ENCODE peak calls at places on chromosome 12, in seven cellular contexts. U is ascending aorta; Q is left ventricle myocardium inferior; G is IMR-90; S is CD4-positive, alpha-beta memory T cell; B is esophagus squamous epithelium; T is OCI-LY7. P is an unnamed sample. For H3K36me3, the result is how much of the 10 kb centered on the place peaks cover.

GRCh38 chr12:104632724-104633181 is 176.0 kb downstream of the CHST11 start:
- DNase-seq in U (no peak), Q (no peak), G (peak), S (no peak), B (no peak), T (no peak), P (no peak)

GRCh38 chr12:11731455-11731854 is 82.0 kb downstream of the ETV6 start:
- DNase-seq in U (no peak), Q (no peak), G (peak), S (no peak), B (no peak), T (no peak), P (no peak)

GRCh38 chr12:57496822-57497221 is 9.0 kb downstream of the MARS1 start:
- DNase-seq in U (no peak), Q (no peak), G (no peak), S (no peak), B (no peak), T (no peak), P (no peak)

GRCh38 chr12:104010800-104011199 is 39.2 kb downstream of the GLT8D2 start:
- DNase-seq in U (no peak), Q (no peak), G (no peak), S (no peak), B (no peak), T (no peak), P (no peak)

GRCh38 chr12:55727643-55728184 is 1.1 kb downstream of the CD63 start:
- DNase-seq in U (no peak), Q (peak), G (peak), S (no peak), B (no peak), T (no peak), P (no peak)

GRCh38 chr12:6384499-6385436 is 806 bp downstream of the LTBR start:
- DNase-seq in U (no peak), Q (no peak), G (no peak), S (no peak), B (no peak), T (no peak), P (no peak)

GRCh38 chr12:130826151-130826801 is 12.8 kb downstream of the STX2 start:
- DNase-seq in U (no peak), Q (no peak), G (peak), S (peak), B (no peak), T (peak), P (no peak)

GRCh38 chr12:79573820-79574219 is 116.9 kb downstream of the PAWR start:
- DNase-seq in U (no peak), Q (no peak), G (no peak), S (no peak), B (no peak), T (no peak), P (no peak)

GRCh38 chr12:31238764-31239387 is 87.1 kb downstream of the SINHCAF start:
- DNase-seq in U (no peak), Q (peak), G (peak), S (peak), B (no peak), T (peak), P (no peak)

GRCh38 chr12:1826401-1826800 is 6.0 kb downstream of the LRTM2 start:
- DNase-seq in U (no peak), Q (no peak), G (no peak), S (no peak), B (no peak), T (no peak), P (no peak)

DNA sequence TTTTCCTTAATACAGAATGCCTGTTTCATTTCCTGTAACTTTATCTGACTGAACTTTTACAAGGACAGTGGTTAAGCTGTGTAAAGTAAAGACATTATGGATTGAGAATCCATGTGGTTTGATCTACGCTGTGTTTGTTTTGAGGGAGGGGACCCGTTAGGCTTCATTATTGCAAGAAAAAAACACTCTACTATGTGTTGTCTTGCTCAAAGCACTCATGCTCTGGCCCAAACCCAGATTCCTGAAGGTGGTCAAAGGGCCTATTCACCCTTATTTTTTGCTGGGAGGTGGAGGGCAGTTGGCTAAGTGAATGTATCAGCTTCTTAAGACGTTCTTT is 11.9 kb downstream of the RNF10 start:
- DNase-seq in U (no peak), Q (no peak), G (no peak), S (no peak), B (no peak), T (no peak), P (no peak)
- H3K36me3 ChIP-seq in U (under half), Q (half or more), G (under half), S (under half), B (under half), T (half or more), P (under half)

GRCh38 chr12:52033506-52034258 is 17.6 kb upstream of the NR4A1 start:
- DNase-seq in U (no peak), Q (no peak), G (no peak), S (no peak), B (no peak), T (peak), P (no peak)
- H3K4me3 ChIP-seq in U (peak), Q (peak), G (no peak), S (peak), B (peak), T (peak), P (peak)

GRCh38 chr12:108788911-108789310 is 57.6 kb upstream of the CORO1C start:
- DNase-seq in U (no peak), Q (peak), G (no peak), S (no peak), B (no peak), T (no peak), P (no peak)

GRCh38 chr12:108784270-108784669 is 53.0 kb upstream of the CORO1C start:
- DNase-seq in U (no peak), Q (no peak), G (no peak), S (no peak), B (no peak), T (no peak), P (no peak)

GRCh38 chr12:108788076-108788782 is 56.9 kb upstream of the CORO1C start:
- DNase-seq in U (no peak), Q (peak), G (no peak), S (no peak), B (no peak), T (no peak), P (no peak)

GRCh38 chr12:108787539-108787938 is 56.2 kb upstream of the CORO1C start:
- DNase-seq in U (no peak), Q (no peak), G (no peak), S (no peak), B (no peak), T (no peak), P (no peak)

GRCh38 chr12:108786450-108786849 is 55.1 kb upstream of the CORO1C start:
- DNase-seq in U (no peak), Q (no peak), G (no peak), S (no peak), B (no peak), T (no peak), P (no peak)
- H3K36me3 ChIP-seq in U (under half), Q (half or more), G (half or more), S (under half), B (under half), T (under half), P (under half)

DNA sequence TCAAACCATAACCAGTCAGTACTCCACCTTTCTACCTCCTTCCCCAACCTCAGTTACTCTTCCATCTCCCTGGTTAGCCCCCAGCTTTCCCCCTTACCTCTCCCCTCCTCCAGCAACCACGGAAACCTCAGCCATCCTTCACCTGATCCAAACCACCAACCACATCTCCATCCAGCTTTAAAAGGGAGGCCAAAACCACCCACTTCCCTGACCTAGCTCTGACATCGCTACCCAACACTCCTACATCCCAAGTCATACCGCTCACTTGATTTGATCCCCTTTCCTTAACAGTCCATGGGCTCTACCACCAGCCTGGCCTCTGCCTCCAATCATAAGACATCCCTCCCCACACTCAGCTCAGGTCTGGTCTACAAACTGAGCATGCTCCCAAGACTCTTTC is 1.5 kb downstream of the RAB35 start:
- DNase-seq in U (no peak), Q (no peak), G (no peak), S (no peak), B (no peak), T (no peak), P (no peak)
- H3K4me3 ChIP-seq in U (peak), Q (peak), G (peak), S (peak), B (peak), T (peak), P (peak)

GRCh38 chr12:53279283-53279869 is 11.3 kb downstream of the ESPL1 start:
- DNase-seq in U (no peak), Q (no peak), G (no peak), S (no peak), B (no peak), T (no peak), P (no peak)

GRCh38 chr12:53277981-53278380 is 9.9 kb downstream of the ESPL1 start:
- DNase-seq in U (no peak), Q (no peak), G (no peak), S (no peak), B (no peak), T (no peak), P (no peak)

GRCh38 chr12:53274445-53274844 is 6.3 kb downstream of the ESPL1 start:
- DNase-seq in U (no peak), Q (no peak), G (no peak), S (no peak), B (no peak), T (no peak), P (no peak)

GRCh38 chr12:53279888-53280498 is 11.9 kb downstream of the ESPL1 start:
- DNase-seq in U (no peak), Q (no peak), G (no peak), S (no peak), B (no peak), T (no peak), P (no peak)

DNA sequence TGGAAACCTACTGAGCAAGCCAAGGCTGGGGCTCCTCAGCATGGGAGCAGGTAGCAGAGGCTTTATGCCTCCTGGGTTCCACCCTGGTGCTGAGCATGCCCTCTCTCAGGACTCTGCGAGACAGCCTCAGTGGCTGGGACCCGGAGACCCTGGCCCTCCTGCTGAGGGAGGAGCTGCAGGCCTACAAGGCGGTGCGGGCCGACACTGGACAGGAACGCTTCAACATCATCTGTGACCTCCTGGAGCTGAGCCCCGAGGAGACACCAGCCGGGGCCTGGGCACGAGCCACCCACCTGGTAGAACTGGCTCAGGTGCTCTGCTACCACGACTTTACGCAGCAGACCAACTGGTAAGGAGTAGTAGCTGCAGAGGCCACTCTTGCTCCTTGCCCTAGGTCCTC is 8.4 kb downstream of the ESPL1 start:
- DNase-seq in U (no peak), Q (no peak), G (no peak), S (no peak), B (no peak), T (no peak), P (no peak)
- H3K36me3 ChIP-seq in U (under half), Q (under half), G (under half), S (under half), B (under half), T (half or more), P (under half)

GRCh38 chr12:47591795-47592194 is 114.0 kb downstream of the RPAP3 start:
- DNase-seq in U (no peak), Q (no peak), G (no peak), S (no peak), B (no peak), T (no peak), P (no peak)
- H3K4me3 ChIP-seq in U (no peak), Q (no peak), G (no peak), S (no peak), B (no peak), T (no peak), P (no peak)

DNA sequence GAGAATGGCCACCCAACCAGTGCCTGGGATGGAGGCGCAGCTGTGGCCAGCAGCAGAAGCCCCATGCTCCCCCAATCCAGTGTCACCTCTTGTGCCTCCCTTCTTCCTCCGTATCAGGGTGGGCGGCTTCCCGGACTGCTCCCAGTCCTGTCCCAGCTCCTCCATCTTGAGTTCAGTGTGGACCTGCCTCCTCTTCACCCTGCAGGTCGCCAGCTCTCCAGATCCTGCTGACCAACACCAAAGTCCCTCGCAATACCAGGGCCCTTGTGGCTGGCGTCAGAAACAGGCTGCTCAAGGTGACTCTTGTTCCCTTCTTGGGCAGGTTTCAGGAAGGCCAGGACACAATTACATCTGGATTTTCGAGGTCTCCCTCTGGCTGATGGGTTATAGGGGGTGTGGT is 17.0 kb downstream of the MVK start:
- DNase-seq in U (no peak), Q (no peak), G (no peak), S (no peak), B (no peak), T (no peak), P (no peak)
- H3K36me3 ChIP-seq in U (under half), Q (under half), G (under half), S (under half), B (under half), T (under half), P (under half)

P was measured in BJ.